ENCODE peak calls at places on chromosomes 12 and 14, in six cellular contexts. U, I, M, K, Z and N are unnamed samples.

GRCh38 chr12:81077329-81077685 is 572 bp upstream of the ACSS3 start:
- DNase-seq in U (no peak), I (no peak), M (no peak), K (no peak), Z (no peak), N (no peak)

GRCh38 chr12:75446857-75447256 is 33.7 kb upstream of the GLIPR1 start:
- DNase-seq in U (peak; percentile 77), I (no peak), M (no peak), K (no peak), Z (no peak), N (peak; percentile 73)

GRCh38 chr12:97854477-97854876 is 391.9 kb downstream of the RMST start:
- DNase-seq in U (no peak), I (no peak), M (no peak), K (no peak), Z (no peak), N (no peak)

GRCh38 chr12:16499617-16500016 is 106.3 kb downstream of the LMO3 start:
- DNase-seq in U (no peak), I (no peak), M (no peak), K (no peak), Z (no peak), N (no peak)

GRCh38 chr12:54009171-54010052 is 627 bp downstream of the HOXC8 start:
- DNase-seq in U (no peak), I (no peak), M (no peak), K (no peak), Z (no peak), N (peak; percentile 32)

GRCh38 chr14:101153691-101154090 is 250.2 kb upstream of the RTL1 start:
- DNase-seq in U (no peak), I (no peak), M (no peak), K (no peak), Z (no peak), N (no peak)

GRCh38 chr14:28656704-28657255 is 109.8 kb upstream of the FOXG1 start:
- DNase-seq in U (peak; percentile 79), I (no peak), M (no peak), K (no peak), Z (no peak), N (peak; percentile 26)

GRCh38 chr14:75315143-75315542 is 36.5 kb downstream of the FOS start:
- DNase-seq in U (no peak), I (no peak), M (no peak), K (no peak), Z (no peak), N (no peak)

GRCh38 chr12:12929696-12930095 is 22.3 kb downstream of the GPRC5D start:
- DNase-seq in U (no peak), I (no peak), M (no peak), K (no peak), Z (no peak), N (no peak)

GRCh38 chr12:120199595-120200306 is 1.2 kb downstream of the RPLP0 start:
- DNase-seq in U (peak; percentile 44), I (no peak), M (no peak), K (no peak), Z (no peak), N (peak; percentile 35)

GRCh38 chr12:64673490-64674169 is 63.3 kb downstream of the RASSF3 start:
- DNase-seq in U (no peak), I (no peak), M (no peak), K (no peak), Z (no peak), N (no peak)

GRCh38 chr14:21714318-21714929 is 40.8 kb upstream of the OR4E1 start:
- DNase-seq in U (no peak), I (no peak), M (no peak), K (no peak), Z (no peak), N (no peak)

GRCh38 chr12:94849411-94849976 is 154.0 kb downstream of the NDUFA12 start:
- DNase-seq in U (no peak), I (no peak), M (no peak), K (no peak), Z (no peak), N (no peak)

GRCh38 chr14:100341301-100342031 is 18.3 kb downstream of the SLC25A47 start:
- DNase-seq in U (peak; percentile 60), I (no peak), M (peak; percentile 24), K (peak; percentile 74), Z (peak; percentile 83), N (peak; percentile 27)

GRCh38 chr12:40646456-40646855 is 45.8 kb upstream of the CNTN1 start:
- DNase-seq in U (no peak), I (no peak), M (no peak), K (no peak), Z (no peak), N (no peak)

GRCh38 chr12:12901158-12901791 is 9.9 kb downstream of the GPRC5A start:
- DNase-seq in U (peak; percentile 98), I (no peak), M (peak; percentile 49), K (no peak), Z (peak; percentile 87), N (peak; percentile 68)

GRCh38 chr12:26651566-26652188 is 181.3 kb downstream of the ITPR2 start:
- DNase-seq in U (peak; percentile 40), I (no peak), M (no peak), K (no peak), Z (no peak), N (peak; percentile 14)

GRCh38 chr12:25496098-25496587 is 56.9 kb downstream of the LMNTD1 start:
- DNase-seq in U (no peak), I (no peak), M (no peak), K (no peak), Z (no peak), N (no peak)

GRCh38 chr14:35335388-35336092 is 43.4 kb downstream of the PSMA6 start:
- DNase-seq in U (no peak), I (no peak), M (no peak), K (no peak), Z (no peak), N (no peak)

GRCh38 chr12:29039013-29039412 is 110.1 kb upstream of the FAR2 start:
- DNase-seq in U (peak; percentile 39), I (no peak), M (no peak), K (no peak), Z (no peak), N (no peak)

GRCh38 chr14:54488318-54488645 is 498 bp downstream of the GMFB start:
- DNase-seq in U (no peak), I (no peak), M (no peak), K (no peak), Z (no peak), N (peak; percentile 35)
- TF ChIP-seq CTCF in U (peak; percentile 18), I (no peak), M (no peak), K (no peak), Z (no peak), N (no peak)

GRCh38 chr14:52277552-52277951 is 10.1 kb downstream of the PTGDR start:
- DNase-seq in U (peak; percentile 80), I (no peak), M (no peak), K (no peak), Z (no peak), N (peak; percentile 14)

GRCh38 chr14:52279405-52279804 is 11.9 kb downstream of the PTGDR start:
- DNase-seq in U (peak; percentile 63), I (no peak), M (no peak), K (no peak), Z (no peak), N (peak; percentile 46)

GRCh38 chr14:52286659-52287649 is 19.5 kb downstream of the PTGDR start:
- DNase-seq in U (no peak), I (no peak), M (no peak), K (no peak), Z (no peak), N (no peak)

GRCh38 chr14:52283099-52283498 is 15.6 kb downstream of the PTGDR start:
- DNase-seq in U (no peak), I (no peak), M (no peak), K (no peak), Z (no peak), N (no peak)
- H3K27ac ChIP-seq in U (no peak overlapping the region), I (no peak overlapping the region), M (no peak overlapping the region), K (no peak overlapping the region), Z (no peak overlapping the region), N (no peak overlapping the region)

DNA sequence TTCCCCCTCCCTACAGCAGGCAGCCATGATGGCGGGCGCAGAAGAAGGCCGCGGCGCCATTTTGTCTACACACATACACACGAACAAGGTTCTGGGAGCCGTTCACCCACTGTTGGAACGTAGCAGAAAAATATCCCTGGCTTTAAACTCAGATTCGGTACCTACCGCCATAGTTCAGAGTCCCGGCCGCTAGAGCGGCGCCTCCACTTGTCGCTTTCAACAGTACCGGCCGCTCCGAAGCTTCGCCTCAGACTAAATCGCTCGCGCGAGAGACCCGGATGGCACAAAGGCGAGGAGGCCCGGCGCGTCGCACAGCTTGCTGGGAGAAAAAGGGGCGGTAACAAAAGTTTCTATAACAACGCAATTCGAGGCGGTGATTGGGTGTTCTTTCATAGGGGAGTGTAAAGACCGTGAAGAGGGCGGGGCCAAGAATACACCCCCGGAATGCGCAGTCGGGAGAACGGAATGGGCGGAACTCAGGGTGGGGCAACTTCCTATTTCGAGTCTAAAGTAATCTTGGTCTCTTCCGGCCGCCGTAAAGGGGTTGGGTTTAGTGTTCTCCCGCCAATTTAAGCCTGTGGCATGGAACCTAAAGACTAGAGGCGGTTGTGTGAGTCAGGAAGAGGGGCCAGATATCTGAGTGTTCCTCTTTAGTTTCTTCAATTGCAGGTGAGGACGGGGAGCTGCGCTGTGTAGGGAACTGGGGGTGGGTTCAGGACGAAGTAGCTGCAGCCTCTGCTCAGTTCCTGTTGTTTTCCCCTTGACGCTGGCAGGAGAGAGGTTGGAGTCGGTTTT is at the start of the genes KNTC1 and RSRC2:
- DNase-seq in U (peak; percentile 99), I (peak; percentile 98), M (peak; percentile 99), K (peak; percentile 97), Z (peak; percentile 99), N (peak; percentile 99)
- TF ChIP-seq CTCF in U (no peak), I (no peak), M (no peak), K (no peak), Z (no peak), N (no peak)

GRCh38 chr14:27370775-27371174 is 772.9 kb upstream of the NOVA1 start:
- DNase-seq in U (no peak), I (no peak), M (no peak), K (no peak), Z (no peak), N (no peak)

GRCh38 chr14:27371868-27372267 is 774.0 kb upstream of the NOVA1 start:
- DNase-seq in U (no peak), I (no peak), M (no peak), K (no peak), Z (no peak), N (no peak)

GRCh38 chr14:27371209-27371608 is 773.4 kb upstream of the NOVA1 start:
- DNase-seq in U (no peak), I (no peak), M (no peak), K (no peak), Z (no peak), N (no peak)

GRCh38 chr14:27367345-27367744 is 769.5 kb upstream of the NOVA1 start:
- DNase-seq in U (peak; percentile 42), I (no peak), M (no peak), K (no peak), Z (no peak), N (no peak)

DNA sequence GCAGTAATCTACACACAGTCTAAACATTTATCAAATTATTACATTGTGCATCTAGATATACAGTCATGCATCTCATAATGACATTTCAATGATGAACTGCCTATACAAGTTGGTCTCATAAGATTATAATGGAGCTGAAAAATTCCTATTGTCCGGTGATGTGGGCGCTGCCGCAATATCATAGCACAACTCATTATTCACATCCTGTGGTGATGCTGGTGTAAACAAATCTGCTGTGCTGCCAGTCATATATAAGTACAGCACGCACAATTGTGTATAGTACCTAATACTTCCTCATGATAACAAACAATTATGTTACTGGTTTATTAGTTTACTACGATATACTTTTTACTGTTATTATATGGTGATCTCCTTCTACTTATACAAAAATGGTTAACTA is 768.8 kb upstream of the NOVA1 start:
- DNase-seq in U (no peak), I (no peak), M (no peak), K (no peak), Z (no peak), N (no peak)
- H3K27ac ChIP-seq in U (no peak overlapping the region), I (no peak overlapping the region), M (no peak overlapping the region), K (no peak overlapping the region), Z (no peak overlapping the region), N (no peak overlapping the region)